ENCODE peak calls at places on chromosomes 2 and 18, in ten cellular contexts. G is right cardiac atrium, Q is HCT116, N is NCI-H774, P is H4, L is astrocyte of the spinal cord, I is fibroblast of mammary gland, C is WERI-Rb-1, J is HTR-8/SVneo, K is progenitor cell of endocrine pancreas. M is an unnamed sample.

GRCh38 chr2:105934467-105934866 is 189.8 kb downstream of the NCK2 start:
- DNase-seq in P (no peak), C (no peak), J (no peak), Q (no peak), N (no peak), I (no peak), G (no peak), K (no peak), L (no peak), M (no peak)

GRCh38 chr18:23499571-23499889 is 3.8 kb upstream of the RMC1 start:
- DNase-seq in N (no peak), P (no peak), C (no peak), G (no peak), L (no peak), I (no peak), K (no peak), Q (no peak), J (no peak), M (no peak)

GRCh38 chr2:155663265-155663664 is 669.3 kb downstream of the NR4A2 start:
- DNase-seq in P (no peak), J (no peak), Q (no peak), G (no peak), C (no peak), L (no peak), I (peak), N (no peak), K (no peak), M (no peak)

GRCh38 chr18:45879681-45880655 is 54.5 kb downstream of the SIGLEC15 start:
- DNase-seq in L (peak), N (peak), Q (peak), I (peak), K (peak), G (peak), C (peak), P (peak), J (peak), M (peak)

GRCh38 chr2:162890690-162891311 is 52.2 kb upstream of the KCNH7 start:
- DNase-seq in I (peak), Q (peak), J (peak), G (no peak), L (peak), C (peak), K (no peak), N (peak), P (peak), M (no peak)

GRCh38 chr2:177076636-177077179 is 135.9 kb upstream of the HNRNPA3 start:
- DNase-seq in I (no peak), Q (no peak), N (no peak), L (no peak), K (no peak), J (no peak), G (no peak), P (no peak), C (no peak), M (no peak)

GRCh38 chr2:233530381-233530780 is 36.2 kb downstream of the USP40 start:
- DNase-seq in N (no peak), I (no peak), K (no peak), G (no peak), Q (no peak), P (no peak), C (no peak), J (no peak), L (no peak), M (no peak)

GRCh38 chr2:12169060-12169406 is 422.6 kb downstream of the LPIN1 start:
- DNase-seq in I (peak), Q (no peak), J (no peak), K (no peak), C (no peak), G (no peak), P (peak), N (no peak), L (peak), M (no peak)

GRCh38 chr2:112010751-112011150 is 44.3 kb upstream of the TMEM87B start:
- DNase-seq in K (no peak), P (no peak), I (no peak), G (peak), Q (no peak), L (no peak), C (no peak), J (no peak), N (no peak), M (no peak)

GRCh38 chr2:178819992-178820391 is 12.8 kb upstream of the TTN start:
- DNase-seq in N (no peak), J (no peak), Q (no peak), G (no peak), L (peak), K (no peak), P (no peak), I (peak), C (no peak), M (no peak)